ENCODE peak calls at places on chromosomes 13 and 19, in eight cellular contexts. A is M059J, B is pancreas, K is midbrain, H is small intestine, V is colonic mucosa, E is choroid plexus epithelial cell, Y is T-cell. J is an unnamed sample.

GRCh38 chr19:7916137-7916907 is 1.7 kb downstream of the TGFBR3L start:
- DNase-seq in A (no peak), V (no peak), E (no peak), H (peak), Y (peak), K (no peak), B (peak), J (no peak)

GRCh38 chr19:13843104-13843921 is 33.6 kb upstream of the NANOS3 start:
- DNase-seq in A (peak), B (peak), H (no peak), V (peak), E (no peak), K (peak), Y (no peak), J (peak)

GRCh38 chr13:19158526-19158925 is 23.1 kb downstream of the TUBA3C start:
- DNase-seq in V (no peak), A (no peak), B (no peak), K (no peak), Y (no peak), E (no peak), H (no peak), J (no peak)

GRCh38 chr13:21338651-21339278 is 120.3 kb downstream of the ZDHHC20 start:
- DNase-seq in V (no peak), H (no peak), A (no peak), Y (no peak), K (no peak), E (no peak), B (no peak), J (no peak)

GRCh38 chr13:47672245-47672975 is 328.7 kb downstream of the SUCLA2 start:
- DNase-seq in V (no peak), K (no peak), E (peak), B (no peak), Y (no peak), H (no peak), A (no peak), J (no peak)

GRCh38 chr19:5001547-5002131 is 32.7 kb downstream of the KDM4B start:
- DNase-seq in V (no peak), A (peak), K (peak), H (peak), Y (peak), B (no peak), E (peak), J (peak)

GRCh38 chr13:27643334-27644158 is 21.9 kb downstream of the POLR1D start:
- DNase-seq in A (no peak), Y (no peak), E (no peak), V (no peak), K (no peak), B (no peak), H (peak), J (no peak)

GRCh38 chr13:51523082-51523518 is 61.2 kb upstream of the WDFY2 start:
- DNase-seq in Y (peak), B (peak), V (no peak), E (peak), A (peak), K (no peak), H (no peak), J (peak)

GRCh38 chr13:112616586-112617381 is 28.8 kb upstream of the TUBGCP3 start:
- DNase-seq in H (peak), K (peak), E (peak), V (peak), A (peak), Y (no peak), B (no peak), J (peak)